ENCODE peak calls at places on chromosomes 12 and 14, in eight cellular contexts. L, N, P, J, I, H, K and S are unnamed samples.

GRCh38 chr12:47394070-47394469 is 311.8 kb downstream of the RPAP3 start:
- DNase-seq in J (no peak), H (no peak), L (no peak), P (no peak), N (no peak), I (no peak), K (no peak), S (no peak)

GRCh38 chr14:92638904-92639303 is 109.5 kb downstream of the LGMN start:
- DNase-seq in K (no peak), I (no peak), H (no peak), N (no peak), J (no peak), L (no peak), P (no peak), S (no peak)

GRCh38 chr12:82931349-82932116 is 244.8 kb downstream of the TMTC2 start:
- DNase-seq in N (no peak), H (no peak), J (no peak), L (peak; percentile 38), I (no peak), P (no peak), K (no peak), S (no peak)

GRCh38 chr12:114414866-114415524 is 9.1 kb upstream of the TBX5 start:
- DNase-seq in N (no peak), I (no peak), H (no peak), P (no peak), L (no peak), J (no peak), K (peak; percentile 56), S (no peak)

GRCh38 chr12:79127268-79127895 is 262.8 kb downstream of the SYT1 start:
- DNase-seq in I (no peak), L (peak; percentile 95), K (no peak), J (no peak), P (peak; percentile 87), N (no peak), H (no peak), S (peak; percentile 55)

GRCh38 chr12:119082496-119082895 is 96.2 kb upstream of the HSPB8 start:
- DNase-seq in I (no peak), P (no peak), L (no peak), N (no peak), H (peak; percentile 59), J (no peak), K (no peak), S (no peak)

GRCh38 chr14:52351191-52351560 is 37.1 kb downstream of the PTGER2 start:
- DNase-seq in H (no peak), J (no peak), K (no peak), P (no peak), N (no peak), L (no peak), I (no peak), S (no peak)

GRCh38 chr14:106586098-106586704 is 1059.8 kb downstream of the TMEM121 start:
- DNase-seq in I (no peak), L (no peak), K (peak; percentile 49), N (peak; percentile 87), H (no peak), J (peak; percentile 69), P (no peak), S (peak; percentile 51)

GRCh38 chr12:122182887-122183587 is at the start of gene LRRC43:
- DNase-seq in N (no peak), H (peak; percentile 49), K (peak; percentile 91), P (no peak), L (peak; percentile 17), I (no peak), J (no peak), S (no peak)

GRCh38 chr14:51527073-51527472 is 124.6 kb upstream of the FRMD6 start:
- DNase-seq in P (peak; percentile 66), L (no peak), I (no peak), H (no peak), J (no peak), N (no peak), K (no peak), S (no peak)

GRCh38 chr14:100285021-100285912 is 21.0 kb downstream of the SLC25A29 start:
- DNase-seq in L (peak; percentile 50), N (no peak), H (peak; percentile 54), P (no peak), K (peak; percentile 91), J (peak; percentile 82), I (peak; percentile 80), S (peak; percentile 86)

GRCh38 chr12:12918781-12919180 is 27.4 kb downstream of the GPRC5A start:
- DNase-seq in P (no peak), N (no peak), K (no peak), H (no peak), I (no peak), J (no peak), L (no peak), S (no peak)

GRCh38 chr12:122886851-122887816 is 8.8 kb downstream of the VPS37B start:
- DNase-seq in J (peak; percentile 90), P (no peak), I (no peak), K (peak; percentile 59), L (peak; percentile 93), N (no peak), H (no peak), S (peak; percentile 84)

GRCh38 chr14:22821193-22822016 is 6.2 kb upstream of the SLC7A7 start:
- DNase-seq in K (peak; percentile 78), I (no peak), N (no peak), P (no peak), J (no peak), L (no peak), H (no peak), S (no peak)

GRCh38 chr12:63103489-63104131 is 47.4 kb downstream of the AVPR1A start:
- DNase-seq in J (peak; percentile 20), I (no peak), K (no peak), N (no peak), L (peak; percentile 3), H (no peak), P (no peak), S (peak; percentile 38)

DNA sequence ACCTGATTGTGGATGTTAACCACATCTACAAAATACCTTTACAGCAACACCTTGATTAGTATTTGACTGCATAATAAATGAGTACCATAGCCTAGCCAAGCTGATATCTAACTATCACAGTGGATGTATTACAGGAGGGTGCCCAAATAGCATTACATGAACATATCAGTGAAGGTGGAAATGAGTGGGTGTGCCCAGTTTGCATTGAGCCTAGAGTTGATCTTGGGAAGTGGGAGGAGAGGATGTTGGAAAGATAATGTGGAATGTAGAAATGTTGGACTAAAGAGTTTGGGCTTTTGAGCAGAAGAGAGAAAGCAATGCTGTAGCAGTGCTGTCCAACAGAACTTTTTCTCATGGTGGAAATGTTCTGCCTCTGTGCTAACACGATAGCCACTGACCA is 98.9 kb downstream of the ANO6 start:
- DNase-seq in K (no peak), J (no peak), H (no peak), P (no peak), I (no peak), L (no peak), N (no peak), S (no peak)
- H3K4me3 ChIP-seq in K (no peak overlapping the region), J (no peak overlapping the region), H (no peak overlapping the region), P (no peak overlapping the region), I (no peak overlapping the region), L (no peak overlapping the region), N (no peak overlapping the region), S (no peak overlapping the region)

GRCh38 chr12:124725099-124725498 is 138.6 kb downstream of the SCARB1 start:
- DNase-seq in J (no peak), P (no peak), I (no peak), N (no peak), L (no peak), H (no peak), K (no peak), S (no peak)
- TF ChIP-seq CTCF in J (no peak), P (no peak), I (no peak), N (no peak), L (no peak), H (no peak), K (no peak), S (no peak)

GRCh38 chr14:64725879-64726584 is 21.8 kb downstream of the PLEKHG3 start:
- DNase-seq in H (no peak), J (no peak), I (no peak), L (no peak), P (no peak), K (peak; percentile 58), N (no peak), S (no peak)

GRCh38 chr14:64727551-64728071 is 23.4 kb downstream of the PLEKHG3 start:
- DNase-seq in J (no peak), K (peak; percentile 34), N (no peak), L (no peak), H (no peak), P (no peak), I (peak; percentile 80), S (no peak)

GRCh38 chr14:64728106-64728505 is 23.9 kb downstream of the PLEKHG3 start:
- DNase-seq in P (no peak), K (peak; percentile 30), L (no peak), I (peak; percentile 43), N (no peak), H (no peak), J (no peak), S (no peak)

GRCh38 chr14:64725360-64725815 is 21.2 kb downstream of the PLEKHG3 start:
- DNase-seq in N (no peak), L (no peak), K (no peak), H (no peak), I (peak; percentile 58), J (no peak), P (no peak), S (no peak)

DNA sequence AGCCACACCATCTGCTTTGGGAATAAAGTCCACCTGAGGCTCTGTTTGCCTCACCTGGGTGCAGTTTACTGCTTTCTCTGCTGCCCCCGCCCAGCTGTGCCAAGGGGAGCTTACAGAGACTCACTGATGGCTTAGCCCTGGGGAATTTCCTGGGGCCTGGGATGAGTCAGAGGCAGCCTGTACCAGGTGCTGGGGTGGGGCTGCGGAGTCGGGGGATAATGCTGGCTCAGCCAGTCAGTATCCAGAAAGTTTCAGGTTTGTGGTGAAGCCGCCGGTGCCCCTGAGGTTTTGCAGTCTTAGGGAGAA is 22.3 kb downstream of the PLEKHG3 start:
- DNase-seq in P (peak; percentile 60), N (no peak), H (no peak), K (peak; percentile 84), I (peak; percentile 70), L (peak; percentile 99), J (no peak), S (peak; percentile 54)
- H3K4me3 ChIP-seq in P (no peak overlapping the region), N (no peak overlapping the region), H (no peak overlapping the region), K (no peak overlapping the region), I (no peak overlapping the region), L (no peak overlapping the region), J (no peak overlapping the region), S (no peak overlapping the region)

GRCh38 chr12:51225800-51226199 is 7.9 kb upstream of the POU6F1 start:
- DNase-seq in N (no peak), P (no peak), H (no peak), L (no peak), J (no peak), I (no peak), K (no peak), S (no peak)
- TF ChIP-seq CTCF in N (no peak), P (no peak), H (no peak), L (no peak), J (no peak), I (no peak), K (no peak), S (no peak)